ENCODE peak calls at places on chromosomes 11 and 22, in six cellular contexts. N is stimulated activated CD4-positive, alpha-beta T cell treated with anti-CD3 and anti-CD28 coated beads, Interleukin-4, amount 100 ng/mL, for 48 hours; O is NCI-H1694; P is C1 segment of cervical spinal cord; S is KG1; L is A673. Z is an unnamed sample.

GRCh38 chr11:69538840-69539239 is 57.4 kb downstream of the LINC01488 start:
- DNase-seq in N (no peak), O (no peak), P (no peak), S (no peak), L (no peak), Z (no peak)

GRCh38 chr22:46023558-46023981 is 46.6 kb upstream of the WNT7B start:
- DNase-seq in N (no peak), O (no peak), P (no peak), S (no peak), L (no peak), Z (no peak)

GRCh38 chr11:124868322-124869274 is 3.4 kb downstream of the ROBO3 start:
- DNase-seq in N (no peak), O (no peak), P (no peak), S (no peak), L (no peak), Z (no peak)

GRCh38 chr22:34113381-34113780 is 193.1 kb upstream of the LARGE1 start:
- DNase-seq in N (no peak), O (no peak), P (no peak), S (no peak), L (no peak), Z (no peak)

GRCh38 chr22:19814428-19814827 is 40.2 kb downstream of the GNB1L start:
- DNase-seq in N (no peak), O (no peak), P (no peak), S (no peak), L (no peak), Z (no peak)

GRCh38 chr11:93613432-93613831 is 48.0 kb upstream of the CEP295 start:
- DNase-seq in N (no peak), O (no peak), P (no peak), S (no peak), L (no peak), Z (no peak)

GRCh38 chr11:112886707-112887370 is 74.4 kb upstream of the NCAM1 start:
- DNase-seq in N (no peak), O (no peak), P (no peak), S (no peak), L (peak; percentile 88), Z (no peak)

GRCh38 chr11:111561801-111562325 is 21.3 kb downstream of the LAYN start:
- DNase-seq in N (no peak), O (no peak), P (no peak), S (no peak), L (no peak), Z (no peak)

GRCh38 chr11:12075822-12076821 is 34.3 kb upstream of the MICAL2 start:
- DNase-seq in N (no peak), O (no peak), P (no peak), S (no peak), L (no peak), Z (no peak)

GRCh38 chr11:129242855-129243254 is 50.7 kb upstream of the ARHGAP32 start:
- DNase-seq in N (no peak), O (no peak), P (no peak), S (no peak), L (no peak), Z (no peak)

GRCh38 chr11:61123775-61124571 is 21.7 kb downstream of the CD5 start:
- DNase-seq in N (no peak), O (no peak), P (no peak), S (no peak), L (no peak), Z (no peak)

GRCh38 chr11:126853732-126854131 is 146.8 kb downstream of the KIRREL3 start:
- DNase-seq in N (no peak), O (no peak), P (no peak), S (no peak), L (no peak), Z (no peak)

GRCh38 chr22:27982630-27983180 is 63.6 kb upstream of the PITPNB start:
- DNase-seq in N (no peak), O (no peak), P (no peak), S (no peak), L (no peak), Z (no peak)

GRCh38 chr11:118320515-118320914 is 16.0 kb downstream of the CD3E start:
- DNase-seq in N (no peak), O (no peak), P (no peak), S (no peak), L (no peak), Z (no peak)